ENCODE peak calls at places on chromosomes 2 and 18, in ten cellular contexts. One of them, this sample, is unnamed.
A peak's percentile ranks its signal among the peaks of the same experiment; 100 is the strongest.

GRCh38 chr2:1236596-1236995 is 176.7 kb upstream of the TPO start:
- DNase-seq in A673: no peak
- DNase-seq in esophagus muscularis mucosa: no peak
- DNase-seq in astrocyte: no peak
- DNase-seq in Calu3: no peak
- DNase-seq in colonic mucosa: no peak
- DNase-seq in natural killer cell: no peak
- DNase-seq in adrenal gland: no peak
- DNase-seq in hepatocyte: no peak
- DNase-seq in progenitor cell of endocrine pancreas: no peak
- DNase-seq in this sample: no peak

GRCh38 chr2:68741805-68742306 is 7.2 kb downstream of the ARHGAP25 start:
- DNase-seq in A673: no peak
- DNase-seq in esophagus muscularis mucosa: peak; percentile 81
- DNase-seq in astrocyte: no peak
- DNase-seq in Calu3: no peak
- DNase-seq in colonic mucosa: peak; percentile 14
- DNase-seq in natural killer cell: no peak
- DNase-seq in adrenal gland: no peak
- DNase-seq in hepatocyte: no peak
- DNase-seq in progenitor cell of endocrine pancreas: no peak
- DNase-seq in this sample: no peak

GRCh38 chr2:101608411-101609317 is 88.8 kb upstream of the MAP4K4 start:
- DNase-seq in A673: peak; percentile 11
- DNase-seq in esophagus muscularis mucosa: no peak
- DNase-seq in astrocyte: no peak
- DNase-seq in Calu3: no peak
- DNase-seq in colonic mucosa: no peak
- DNase-seq in natural killer cell: no peak
- DNase-seq in adrenal gland: no peak
- DNase-seq in hepatocyte: no peak
- DNase-seq in progenitor cell of endocrine pancreas: no peak
- DNase-seq in this sample: no peak

GRCh38 chr2:579961-580360 is 97.2 kb downstream of the TMEM18 start:
- DNase-seq in A673: no peak
- DNase-seq in esophagus muscularis mucosa: no peak
- DNase-seq in astrocyte: no peak
- DNase-seq in Calu3: no peak
- DNase-seq in colonic mucosa: no peak
- DNase-seq in natural killer cell: no peak
- DNase-seq in adrenal gland: no peak
- DNase-seq in hepatocyte: no peak
- DNase-seq in progenitor cell of endocrine pancreas: no peak
- DNase-seq in this sample: no peak

GRCh38 chr2:19504400-19505198 is 146.2 kb upstream of the OSR1 start:
- DNase-seq in A673: no peak
- DNase-seq in esophagus muscularis mucosa: no peak
- DNase-seq in astrocyte: no peak
- DNase-seq in Calu3: peak; percentile 39
- DNase-seq in colonic mucosa: no peak
- DNase-seq in natural killer cell: no peak
- DNase-seq in adrenal gland: no peak
- DNase-seq in hepatocyte: peak; percentile 26
- DNase-seq in progenitor cell of endocrine pancreas: no peak
- DNase-seq in this sample: peak; percentile 20

GRCh38 chr2:187543488-187543887 is 10.7 kb downstream of the TFPI start:
- DNase-seq in A673: no peak
- DNase-seq in esophagus muscularis mucosa: no peak
- DNase-seq in astrocyte: peak; percentile 33
- DNase-seq in Calu3: no peak
- DNase-seq in colonic mucosa: no peak
- DNase-seq in natural killer cell: no peak
- DNase-seq in adrenal gland: no peak
- DNase-seq in hepatocyte: no peak
- DNase-seq in progenitor cell of endocrine pancreas: no peak
- DNase-seq in this sample: no peak

GRCh38 chr2:218019411-218020060 is 16.7 kb upstream of the TNS1 start:
- DNase-seq in A673: no peak
- DNase-seq in esophagus muscularis mucosa: no peak
- DNase-seq in astrocyte: no peak
- DNase-seq in Calu3: no peak
- DNase-seq in colonic mucosa: no peak
- DNase-seq in natural killer cell: no peak
- DNase-seq in adrenal gland: no peak
- DNase-seq in hepatocyte: no peak
- DNase-seq in progenitor cell of endocrine pancreas: no peak
- DNase-seq in this sample: no peak

GRCh38 chr2:160836755-160837154 is 323.5 kb upstream of the TANK start:
- DNase-seq in A673: peak; percentile 40
- DNase-seq in esophagus muscularis mucosa: no peak
- DNase-seq in astrocyte: peak; percentile 98
- DNase-seq in Calu3: peak; percentile 8
- DNase-seq in colonic mucosa: no peak
- DNase-seq in natural killer cell: no peak
- DNase-seq in adrenal gland: no peak
- DNase-seq in hepatocyte: peak; percentile 48
- DNase-seq in progenitor cell of endocrine pancreas: no peak
- DNase-seq in this sample: no peak

GRCh38 chr18:33576999-33577687 is 876 bp upstream of the ASXL3 start:
- DNase-seq in A673: no peak
- DNase-seq in esophagus muscularis mucosa: no peak
- DNase-seq in astrocyte: no peak
- DNase-seq in Calu3: no peak
- DNase-seq in colonic mucosa: no peak
- DNase-seq in natural killer cell: no peak
- DNase-seq in adrenal gland: no peak
- DNase-seq in hepatocyte: no peak
- DNase-seq in progenitor cell of endocrine pancreas: no peak
- DNase-seq in this sample: no peak

GRCh38 chr18:76457475-76457874 is 37.6 kb downstream of the ZNF516 start:
- DNase-seq in A673: no peak
- DNase-seq in esophagus muscularis mucosa: no peak
- DNase-seq in astrocyte: peak; percentile 56
- DNase-seq in Calu3: no peak
- DNase-seq in colonic mucosa: no peak
- DNase-seq in natural killer cell: no peak
- DNase-seq in adrenal gland: no peak
- DNase-seq in hepatocyte: no peak
- DNase-seq in progenitor cell of endocrine pancreas: no peak
- DNase-seq in this sample: no peak

GRCh38 chr2:55090702-55091101 is 40.5 kb upstream of the RTN4 start:
- DNase-seq in A673: no peak
- DNase-seq in esophagus muscularis mucosa: no peak
- DNase-seq in astrocyte: no peak
- DNase-seq in Calu3: no peak
- DNase-seq in colonic mucosa: no peak
- DNase-seq in natural killer cell: no peak
- DNase-seq in adrenal gland: no peak
- DNase-seq in hepatocyte: no peak
- DNase-seq in progenitor cell of endocrine pancreas: no peak
- DNase-seq in this sample: no peak

GRCh38 chr18:11392974-11393373 is 216.4 kb upstream of the SLC35G4 start:
- DNase-seq in A673: no peak
- DNase-seq in esophagus muscularis mucosa: no peak
- DNase-seq in astrocyte: no peak
- DNase-seq in Calu3: no peak
- DNase-seq in colonic mucosa: no peak
- DNase-seq in natural killer cell: no peak
- DNase-seq in adrenal gland: no peak
- DNase-seq in hepatocyte: no peak
- DNase-seq in progenitor cell of endocrine pancreas: no peak
- DNase-seq in this sample: no peak

GRCh38 chr18:11393486-11393885 is 215.9 kb upstream of the SLC35G4 start:
- DNase-seq in A673: no peak
- DNase-seq in esophagus muscularis mucosa: no peak
- DNase-seq in astrocyte: no peak
- DNase-seq in Calu3: no peak
- DNase-seq in colonic mucosa: no peak
- DNase-seq in natural killer cell: no peak
- DNase-seq in adrenal gland: no peak
- DNase-seq in hepatocyte: no peak
- DNase-seq in progenitor cell of endocrine pancreas: no peak
- DNase-seq in this sample: no peak

GRCh38 chr18:11398625-11399024 is 210.8 kb upstream of the SLC35G4 start:
- DNase-seq in A673: peak; percentile 13
- DNase-seq in esophagus muscularis mucosa: no peak
- DNase-seq in astrocyte: no peak
- DNase-seq in Calu3: no peak
- DNase-seq in colonic mucosa: no peak
- DNase-seq in natural killer cell: no peak
- DNase-seq in adrenal gland: no peak
- DNase-seq in hepatocyte: no peak
- DNase-seq in progenitor cell of endocrine pancreas: no peak
- DNase-seq in this sample: no peak
- TF ChIP-seq CTCF in A673: peak; percentile 50
- TF ChIP-seq CTCF in esophagus muscularis mucosa: no peak
- TF ChIP-seq CTCF in astrocyte: peak; percentile 11
- TF ChIP-seq CTCF in Calu3: peak; percentile 12
- TF ChIP-seq CTCF in colonic mucosa: no peak
- TF ChIP-seq CTCF in natural killer cell: no peak
- TF ChIP-seq CTCF in adrenal gland: no peak
- TF ChIP-seq CTCF in hepatocyte: peak; percentile 15
- TF ChIP-seq CTCF in progenitor cell of endocrine pancreas: peak; percentile 8
- TF ChIP-seq CTCF in this sample: peak; percentile 24

GRCh38 chr2:225366731-225367130 is 32.8 kb upstream of the NYAP2 start:
- DNase-seq in A673: no peak
- DNase-seq in esophagus muscularis mucosa: no peak
- DNase-seq in astrocyte: no peak
- DNase-seq in Calu3: no peak
- DNase-seq in colonic mucosa: no peak
- DNase-seq in natural killer cell: no peak
- DNase-seq in adrenal gland: no peak
- DNase-seq in hepatocyte: no peak
- DNase-seq in progenitor cell of endocrine pancreas: no peak
- DNase-seq in this sample: no peak
- TF ChIP-seq CTCF in A673: no peak
- TF ChIP-seq CTCF in esophagus muscularis mucosa: no peak
- TF ChIP-seq CTCF in astrocyte: no peak
- TF ChIP-seq CTCF in Calu3: no peak
- TF ChIP-seq CTCF in colonic mucosa: no peak
- TF ChIP-seq CTCF in natural killer cell: no peak
- TF ChIP-seq CTCF in adrenal gland: no peak
- TF ChIP-seq CTCF in hepatocyte: no peak
- TF ChIP-seq CTCF in progenitor cell of endocrine pancreas: no peak
- TF ChIP-seq CTCF in this sample: no peak

GRCh38 chr2:42010743-42011298 is 37.0 kb upstream of the PKDCC start:
- DNase-seq in A673: no peak
- DNase-seq in esophagus muscularis mucosa: no peak
- DNase-seq in astrocyte: peak; percentile 88
- DNase-seq in Calu3: no peak
- DNase-seq in colonic mucosa: no peak
- DNase-seq in natural killer cell: no peak
- DNase-seq in adrenal gland: no peak
- DNase-seq in hepatocyte: no peak
- DNase-seq in progenitor cell of endocrine pancreas: no peak
- DNase-seq in this sample: no peak

GRCh38 chr2:42012137-42012536 is 35.7 kb upstream of the PKDCC start:
- DNase-seq in A673: no peak
- DNase-seq in esophagus muscularis mucosa: no peak
- DNase-seq in astrocyte: no peak
- DNase-seq in Calu3: no peak
- DNase-seq in colonic mucosa: no peak
- DNase-seq in natural killer cell: no peak
- DNase-seq in adrenal gland: no peak
- DNase-seq in hepatocyte: no peak
- DNase-seq in progenitor cell of endocrine pancreas: no peak
- DNase-seq in this sample: no peak

GRCh38 chr2:42009657-42010580 is 37.9 kb upstream of the PKDCC start:
- DNase-seq in A673: no peak
- DNase-seq in esophagus muscularis mucosa: no peak
- DNase-seq in astrocyte: peak; percentile 29
- DNase-seq in Calu3: no peak
- DNase-seq in colonic mucosa: no peak
- DNase-seq in natural killer cell: no peak
- DNase-seq in adrenal gland: no peak
- DNase-seq in hepatocyte: no peak
- DNase-seq in progenitor cell of endocrine pancreas: no peak
- DNase-seq in this sample: no peak

GRCh38 chr2:42013409-42013808 is 34.4 kb upstream of the PKDCC start:
- DNase-seq in A673: no peak
- DNase-seq in esophagus muscularis mucosa: no peak
- DNase-seq in astrocyte: no peak
- DNase-seq in Calu3: no peak
- DNase-seq in colonic mucosa: no peak
- DNase-seq in natural killer cell: no peak
- DNase-seq in adrenal gland: no peak
- DNase-seq in hepatocyte: no peak
- DNase-seq in progenitor cell of endocrine pancreas: no peak
- DNase-seq in this sample: no peak

GRCh38 chr2:42012651-42013050 is 35.2 kb upstream of the PKDCC start:
- DNase-seq in A673: peak; percentile 13
- DNase-seq in esophagus muscularis mucosa: no peak
- DNase-seq in astrocyte: no peak
- DNase-seq in Calu3: no peak
- DNase-seq in colonic mucosa: no peak
- DNase-seq in natural killer cell: no peak
- DNase-seq in adrenal gland: no peak
- DNase-seq in hepatocyte: no peak
- DNase-seq in progenitor cell of endocrine pancreas: no peak
- DNase-seq in this sample: no peak
- TF ChIP-seq CTCF in A673: peak; percentile 41
- TF ChIP-seq CTCF in esophagus muscularis mucosa: no peak
- TF ChIP-seq CTCF in astrocyte: no peak
- TF ChIP-seq CTCF in Calu3: no peak
- TF ChIP-seq CTCF in colonic mucosa: no peak
- TF ChIP-seq CTCF in natural killer cell: no peak
- TF ChIP-seq CTCF in adrenal gland: no peak
- TF ChIP-seq CTCF in hepatocyte: no peak
- TF ChIP-seq CTCF in progenitor cell of endocrine pancreas: no peak
- TF ChIP-seq CTCF in this sample: no peak

GRCh38 chr2:57453929-57454328 is 592.7 kb upstream of the VRK2 start:
- DNase-seq in A673: peak; percentile 18
- DNase-seq in esophagus muscularis mucosa: no peak
- DNase-seq in astrocyte: no peak
- DNase-seq in Calu3: no peak
- DNase-seq in colonic mucosa: no peak
- DNase-seq in natural killer cell: no peak
- DNase-seq in adrenal gland: no peak
- DNase-seq in hepatocyte: no peak
- DNase-seq in progenitor cell of endocrine pancreas: no peak
- DNase-seq in this sample: no peak
- TF ChIP-seq CTCF in A673: peak; percentile 53
- TF ChIP-seq CTCF in esophagus muscularis mucosa: no peak
- TF ChIP-seq CTCF in astrocyte: no peak
- TF ChIP-seq CTCF in Calu3: no peak
- TF ChIP-seq CTCF in colonic mucosa: no peak
- TF ChIP-seq CTCF in natural killer cell: no peak
- TF ChIP-seq CTCF in adrenal gland: no peak
- TF ChIP-seq CTCF in hepatocyte: no peak
- TF ChIP-seq CTCF in progenitor cell of endocrine pancreas: peak; percentile 21
- TF ChIP-seq CTCF in this sample: peak; percentile 24

GRCh38 chr18:30175621-30176225 is 866.8 kb downstream of the DSC3 start:
- DNase-seq in A673: no peak
- DNase-seq in esophagus muscularis mucosa: no peak
- DNase-seq in astrocyte: no peak
- DNase-seq in Calu3: no peak
- DNase-seq in colonic mucosa: no peak
- DNase-seq in natural killer cell: no peak
- DNase-seq in adrenal gland: no peak
- DNase-seq in hepatocyte: no peak
- DNase-seq in progenitor cell of endocrine pancreas: no peak
- DNase-seq in this sample: no peak
- TF ChIP-seq CTCF in A673: no peak
- TF ChIP-seq CTCF in esophagus muscularis mucosa: no peak
- TF ChIP-seq CTCF in astrocyte: no peak
- TF ChIP-seq CTCF in Calu3: no peak
- TF ChIP-seq CTCF in colonic mucosa: no peak
- TF ChIP-seq CTCF in natural killer cell: no peak
- TF ChIP-seq CTCF in adrenal gland: no peak
- TF ChIP-seq CTCF in hepatocyte: no peak
- TF ChIP-seq CTCF in progenitor cell of endocrine pancreas: no peak
- TF ChIP-seq CTCF in this sample: no peak